ENCODE peak calls at places on chromosome 22, in six cellular contexts. E, S, P, H, J and O are unnamed samples.

GRCh38 chr22:18012528-18012927 is 11.8 kb downstream of the MICAL3 start:
- DNase-seq in E (no peak), S (peak; percentile 60), P (no peak), H (peak; percentile 56), J (no peak), O (peak; percentile 51)

GRCh38 chr22:20567371-20567847 is 60.0 kb downstream of the MED15 start:
- DNase-seq in E (no peak), S (no peak), P (no peak), H (no peak), J (no peak), O (peak; percentile 90)

GRCh38 chr22:39731481-39731880 is 160.9 kb downstream of the CACNA1I start:
- DNase-seq in E (no peak), S (no peak), P (no peak), H (no peak), J (no peak), O (no peak)

GRCh38 chr22:50548046-50548912 is 2.6 kb downstream of the KLHDC7B start:
- DNase-seq in E (no peak), S (no peak), P (no peak), H (no peak), J (no peak), O (no peak)

GRCh38 chr22:20867179-20868099 is 8.6 kb downstream of the SNAP29 start:
- DNase-seq in E (peak; percentile 12), S (peak; percentile 62), P (peak; percentile 66), H (no peak), J (no peak), O (no peak)

GRCh38 chr22:50545522-50546325 is at the start of gene KLHDC7B:
- DNase-seq in E (no peak), S (peak; percentile 16), P (no peak), H (no peak), J (no peak), O (no peak)

GRCh38 chr22:36234919-36235318 is 4.4 kb downstream of the APOL2 start:
- DNase-seq in E (no peak), S (no peak), P (no peak), H (peak; percentile 70), J (no peak), O (no peak)

GRCh38 chr22:35128637-35129036 is 62.7 kb downstream of the ISX start:
- DNase-seq in E (no peak), S (no peak), P (no peak), H (no peak), J (no peak), O (no peak)

GRCh38 chr22:28440517-28441366 is 238.9 kb downstream of the TTC28 start:
- DNase-seq in E (peak; percentile 19), S (no peak), P (no peak), H (no peak), J (no peak), O (peak; percentile 51)
- TF ChIP-seq CTCF in E (no peak), S (no peak), P (no peak), H (no peak), J (no peak), O (peak; percentile 39)

GRCh38 chr22:41562461-41562860 is 1.7 kb downstream of the CSDC2 start:
- DNase-seq in E (no peak), S (no peak), P (no peak), H (no peak), J (no peak), O (no peak)
- TF ChIP-seq CTCF in E (no peak), S (no peak), P (no peak), H (no peak), J (no peak), O (peak; percentile 24)

GRCh38 chr22:45397806-45398205 is 15.6 kb downstream of the SMC1B start:
- DNase-seq in E (no peak), S (no peak), P (no peak), H (no peak), J (no peak), O (no peak)
- TF ChIP-seq CTCF in E (no peak), S (peak; percentile 20), P (peak; percentile 5), H (no peak), J (no peak), O (peak; percentile 37)

GRCh38 chr22:37260396-37260795 is 16.3 kb upstream of the RAC2 start:
- DNase-seq in E (no peak), S (no peak), P (no peak), H (no peak), J (no peak), O (no peak)
- TF ChIP-seq CTCF in E (no peak), S (no peak), P (no peak), H (no peak), J (no peak), O (no peak)

DNA sequence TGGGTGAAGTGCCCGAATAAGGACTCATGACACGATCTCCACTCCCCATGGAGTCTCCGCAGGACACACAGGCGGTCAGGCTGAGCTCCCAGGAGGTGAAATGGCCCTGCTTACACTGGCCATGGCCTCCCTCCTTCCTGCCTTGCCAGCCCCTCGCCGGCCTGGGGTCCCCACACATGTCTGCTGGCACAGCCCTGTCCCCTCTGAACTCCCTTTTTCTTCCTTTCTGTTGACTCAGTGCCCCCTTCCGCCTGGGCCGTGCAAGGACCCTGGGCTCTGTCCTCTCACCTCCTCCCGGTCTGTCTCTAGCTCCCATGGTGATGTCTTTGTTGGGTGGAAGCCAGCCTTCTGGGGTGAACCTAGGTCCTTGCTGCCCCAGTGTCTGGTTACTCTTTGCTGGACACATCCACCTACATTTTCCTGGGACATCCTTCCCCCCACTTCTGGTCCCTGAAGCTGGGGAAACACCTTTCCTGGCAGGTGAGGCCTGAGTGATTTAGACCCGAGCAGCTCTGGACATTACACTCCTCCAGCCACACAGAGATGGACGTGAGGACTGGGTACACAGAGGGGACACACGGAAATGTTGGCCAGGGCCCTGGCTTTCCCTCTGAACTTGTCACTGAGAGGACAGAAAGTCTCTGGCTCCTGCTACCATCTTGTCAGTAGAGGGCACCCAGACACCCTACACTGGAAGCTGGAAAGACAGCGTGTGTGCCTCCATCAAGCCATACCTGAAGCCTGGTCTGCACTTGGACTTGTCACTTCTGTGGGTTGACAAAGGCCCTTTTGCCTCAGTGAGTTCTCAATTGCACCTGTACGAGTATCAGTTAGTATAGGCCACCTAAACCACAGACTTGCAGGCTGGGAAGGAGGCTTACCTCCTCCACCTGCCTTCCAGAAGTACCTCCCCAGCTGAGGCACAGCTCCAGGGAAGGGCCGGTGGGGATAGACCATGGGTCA is 864.3 kb downstream of the TBC1D22A start:
- DNase-seq in E (no peak), S (no peak), P (no peak), H (peak; percentile 76), J (no peak), O (no peak)
- TF ChIP-seq CTCF in E (no peak), S (no peak), P (no peak), H (no peak), J (no peak), O (no peak)

GRCh38 chr22:38097058-38097457 is 13.1 kb upstream of the SLC16A8 start:
- DNase-seq in E (no peak), S (no peak), P (no peak), H (no peak), J (no peak), O (no peak)

GRCh38 chr22:38103641-38104040 is 6.8 kb downstream of the BAIAP2L2 start:
- DNase-seq in E (no peak), S (no peak), P (no peak), H (no peak), J (no peak), O (no peak)

GRCh38 chr22:38098410-38099249 is 11.9 kb downstream of the BAIAP2L2 start:
- DNase-seq in E (no peak), S (peak; percentile 55), P (no peak), H (no peak), J (no peak), O (peak; percentile 6)

GRCh38 chr22:38097557-38098409 is 12.7 kb downstream of the BAIAP2L2 start:
- DNase-seq in E (no peak), S (no peak), P (no peak), H (no peak), J (no peak), O (no peak)
- TF ChIP-seq CTCF in E (no peak), S (peak; percentile 43), P (no peak), H (no peak), J (no peak), O (peak; percentile 70)

GRCh38 chr22:44968736-44969135 is 41.1 kb downstream of the PHF21B start:
- DNase-seq in E (no peak), S (no peak), P (no peak), H (no peak), J (no peak), O (no peak)
- TF ChIP-seq CTCF in E (no peak), S (peak; percentile 13), P (no peak), H (no peak), J (no peak), O (peak; percentile 41)

DNA sequence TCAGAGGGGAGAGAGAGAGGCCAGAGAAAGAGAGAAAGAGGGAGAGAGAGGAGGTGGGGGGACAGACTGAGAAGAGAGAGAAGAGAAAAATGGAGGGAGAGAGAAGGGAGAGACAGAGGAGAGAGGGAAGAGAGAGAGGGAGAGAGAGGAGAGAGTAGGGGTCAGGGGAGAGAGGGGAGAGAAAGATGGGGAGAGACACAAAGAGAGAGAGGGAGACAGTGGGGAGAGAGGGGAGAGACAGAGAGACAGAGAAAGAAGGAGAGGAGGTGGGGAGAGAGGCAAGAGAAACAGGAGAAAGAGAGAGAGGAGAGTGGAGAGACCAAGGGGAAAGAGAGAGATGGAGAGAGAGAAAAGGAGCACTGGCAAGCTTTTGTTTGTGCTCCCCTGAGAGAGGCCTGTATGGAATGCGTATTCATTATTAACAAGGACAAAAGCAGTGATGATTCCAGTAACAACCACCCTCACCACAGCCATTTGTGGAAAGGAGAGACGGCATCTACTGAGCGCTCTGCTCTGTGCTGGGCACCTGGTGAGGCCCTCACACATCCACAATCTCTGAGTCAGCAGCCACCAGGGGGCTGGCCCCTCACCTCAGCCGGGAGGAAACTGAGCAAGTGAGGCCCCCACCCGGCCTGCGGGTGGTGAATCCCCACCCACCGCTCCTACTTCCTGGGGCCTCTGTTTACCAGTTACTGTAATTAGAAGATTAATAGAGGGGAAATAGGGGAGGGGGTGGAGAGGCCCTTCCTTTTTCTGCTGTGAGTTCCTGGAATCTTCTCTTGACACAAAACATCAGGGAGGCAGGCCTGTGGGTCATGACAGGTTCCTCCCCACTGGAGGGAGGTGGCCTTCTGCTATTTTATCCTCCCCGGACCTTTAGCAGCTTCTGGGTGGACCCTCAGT is 14.7 kb upstream of the MIAT start:
- DNase-seq in E (no peak), S (no peak), P (no peak), H (no peak), J (no peak), O (no peak)
- TF ChIP-seq CTCF in E (no peak), S (no peak), P (no peak), H (no peak), J (no peak), O (peak; percentile 30)

GRCh38 chr22:38137876-38138687 is 27.6 kb upstream of the BAIAP2L2 start:
- DNase-seq in E (no peak), S (no peak), P (peak; percentile 37), H (peak; percentile 77), J (no peak), O (no peak)
- TF ChIP-seq CTCF in E (no peak), S (no peak), P (no peak), H (no peak), J (no peak), O (no peak)

GRCh38 chr22:24503137-24503850 is 8.2 kb downstream of the UPB1 start:
- DNase-seq in E (no peak), S (peak; percentile 50), P (no peak), H (no peak), J (peak; percentile 52), O (peak; percentile 46)
- TF ChIP-seq CTCF in E (no peak), S (peak; percentile 51), P (peak; percentile 45), H (no peak), J (peak; percentile 60), O (peak; percentile 87)